ENCODE peak calls at places on chromosome 20, in six cellular contexts. Q is HCT116, U is GM12878, P is GM23338, G is HepG2, B is K562. V is an unnamed sample.

GRCh38 chr20:30599990-30600389 is 657.5 kb upstream of the DEFB115 start:
- DNase-seq in Q (no peak), U (no peak), P (no peak), G (no peak), B (no peak), V (no peak)

GRCh38 chr20:48401359-48401758 is 426.4 kb downstream of the PREX1 start:
- DNase-seq in Q (no peak), U (no peak), P (no peak), G (no peak), B (no peak), V (no peak)

GRCh38 chr20:2687514-2687913 is 5.1 kb upstream of the EBF4 start:
- DNase-seq in Q (no peak), U (no peak), P (no peak), G (no peak), B (no peak), V (no peak)

GRCh38 chr20:40970218-40970617 is 58.4 kb upstream of the TOP1 start:
- DNase-seq in Q (no peak), U (no peak), P (peak), G (no peak), B (no peak), V (no peak)

GRCh38 chr20:31278178-31278577 is 20.7 kb downstream of the DEFB115 start:
- DNase-seq in Q (no peak), U (no peak), P (no peak), G (no peak), B (no peak), V (no peak)

GRCh38 chr20:1292620-1293019 is 26.5 kb downstream of the SNPH start:
- DNase-seq in Q (no peak), U (no peak), P (no peak), G (no peak), B (no peak), V (no peak)

GRCh38 chr20:35341366-35342028 is 49.3 kb upstream of the FAM83C start:
- DNase-seq in Q (no peak), U (no peak), P (no peak), G (no peak), B (no peak), V (no peak)

GRCh38 chr20:3798405-3798768 is 2.3 kb downstream of the CDC25B start:
- DNase-seq in Q (no peak), U (no peak), P (no peak), G (no peak), B (no peak), V (no peak)

GRCh38 chr20:36217226-36217625 is 19.1 kb upstream of the AAR2 start:
- DNase-seq in Q (peak), U (no peak), P (peak), G (peak), B (peak), V (no peak)

GRCh38 chr20:1934578-1935573 is 39.7 kb downstream of the SIRPA start:
- DNase-seq in Q (no peak), U (no peak), P (no peak), G (no peak), B (no peak), V (peak)

GRCh38 chr20:35111141-35111888 is 18.7 kb upstream of the TRPC4AP start:
- DNase-seq in Q (no peak), U (no peak), P (no peak), G (no peak), B (no peak), V (no peak)

GRCh38 chr20:11766961-11767360 is 150.7 kb upstream of the BTBD3 start:
- DNase-seq in Q (no peak), U (no peak), P (peak), G (no peak), B (no peak), V (no peak)

GRCh38 chr20:16048881-16049280 is 524.4 kb downstream of the KIF16B start:
- DNase-seq in Q (no peak), U (no peak), P (no peak), G (no peak), B (no peak), V (peak)

GRCh38 chr20:24502184-24502583 is 32.8 kb downstream of the SYNDIG1 start:
- DNase-seq in Q (no peak), U (no peak), P (no peak), G (no peak), B (no peak), V (peak)

GRCh38 chr20:1013566-1014340 is 11.6 kb upstream of the RSPO4 start:
- DNase-seq in Q (no peak), U (no peak), P (no peak), G (no peak), B (no peak), V (no peak)

GRCh38 chr20:13839421-13840092 is 54.7 kb downstream of the NDUFAF5 start:
- DNase-seq in Q (no peak), U (no peak), P (no peak), G (no peak), B (no peak), V (no peak)

GRCh38 chr20:399182-399707 is 8.9 kb upstream of the RBCK1 start:
- DNase-seq in Q (no peak), U (no peak), P (no peak), G (no peak), B (no peak), V (no peak)

GRCh38 chr20:1845701-1846100 is 49.5 kb upstream of the SIRPA start:
- DNase-seq in Q (no peak), U (no peak), P (no peak), G (no peak), B (no peak), V (no peak)

GRCh38 chr20:35226775-35227681 is 538 bp downstream of the MMP24 start:
- DNase-seq in Q (no peak), U (no peak), P (peak), G (peak), B (peak), V (peak)

GRCh38 chr20:14879020-14879697 is 541.7 kb upstream of the FLRT3 start:
- DNase-seq in Q (peak), U (no peak), P (no peak), G (peak), B (no peak), V (no peak)

GRCh38 chr20:13322621-13323020 is 101.5 kb downstream of the ISM1 start:
- DNase-seq in Q (no peak), U (no peak), P (no peak), G (peak), B (no peak), V (no peak)

GRCh38 chr20:7841967-7842301 is 98.3 kb downstream of the HAO1 start:
- DNase-seq in Q (no peak), U (no peak), P (no peak), G (no peak), B (no peak), V (no peak)

GRCh38 chr20:44023515-44024371 is 109.1 kb downstream of the TOX2 start:
- DNase-seq in Q (no peak), U (no peak), P (no peak), G (no peak), B (no peak), V (no peak)

GRCh38 chr20:18397090-18397489 is 69.7 kb downstream of the DZANK1 start:
- DNase-seq in Q (no peak), U (no peak), P (no peak), G (no peak), B (no peak), V (no peak)

GRCh38 chr20:44736170-44737021 is 9.3 kb upstream of the KCNK15 start:
- DNase-seq in Q (peak), U (no peak), P (peak), G (peak), B (peak), V (no peak)

GRCh38 chr20:42340358-42340757 is 722.2 kb upstream of the CHD6 start:
- DNase-seq in Q (no peak), U (no peak), P (no peak), G (no peak), B (no peak), V (no peak)

GRCh38 chr20:1033751-1034419 is 31.8 kb upstream of the RSPO4 start:
- DNase-seq in Q (no peak), U (no peak), P (no peak), G (no peak), B (peak), V (no peak)

GRCh38 chr20:13492001-13492480 is 146.7 kb downstream of the TASP1 start:
- DNase-seq in Q (no peak), U (no peak), P (peak), G (no peak), B (no peak), V (no peak)

GRCh38 chr20:14407336-14407735 is 69.9 kb upstream of the FLRT3 start:
- DNase-seq in Q (no peak), U (no peak), P (no peak), G (no peak), B (no peak), V (no peak)

GRCh38 chr20:60210779-60211617 is 252.8 kb downstream of the CDH26 start:
- DNase-seq in Q (peak), U (no peak), P (peak), G (peak), B (peak), V (peak)

GRCh38 chr20:39812116-39812515 is 850.0 kb downstream of the DHX35 start:
- DNase-seq in Q (no peak), U (no peak), P (no peak), G (no peak), B (no peak), V (no peak)

GRCh38 chr20:63183422-63184146 is 32.3 kb downstream of the YTHDF1 start:
- DNase-seq in Q (peak), U (no peak), P (peak), G (peak), B (peak), V (peak)

GRCh38 chr20:45181639-45182038 is 6.9 kb downstream of the PI3 start:
- DNase-seq in Q (no peak), U (no peak), P (no peak), G (no peak), B (no peak), V (peak)

GRCh38 chr20:62699741-62700140 is 8.9 kb upstream of the NTSR1 start:
- DNase-seq in Q (no peak), U (no peak), P (no peak), G (no peak), B (no peak), V (no peak)

GRCh38 chr20:38355161-38356012 is 9.1 kb downstream of the LBP start:
- DNase-seq in Q (no peak), U (no peak), P (peak), G (no peak), B (no peak), V (no peak)

GRCh38 chr20:1427457-1428054 is 34.7 kb upstream of the FKBP1A start:
- DNase-seq in Q (no peak), U (no peak), P (peak), G (peak), B (no peak), V (peak)

GRCh38 chr20:35120012-35120701 is 27.0 kb downstream of the EDEM2 start:
- DNase-seq in Q (no peak), U (no peak), P (no peak), G (no peak), B (peak), V (no peak)

GRCh38 chr20:36062799-36063198 is 91.7 kb upstream of the EPB41L1 start:
- DNase-seq in Q (no peak), U (no peak), P (no peak), G (no peak), B (peak), V (no peak)

GRCh38 chr20:46564241-46564957 is 13.9 kb upstream of the OCSTAMP start:
- DNase-seq in Q (no peak), U (no peak), P (no peak), G (peak), B (no peak), V (no peak)

GRCh38 chr20:46563848-46564197 is 13.4 kb upstream of the OCSTAMP start:
- DNase-seq in Q (no peak), U (no peak), P (no peak), G (no peak), B (no peak), V (no peak)

GRCh38 chr20:46563170-46563847 is 12.9 kb upstream of the OCSTAMP start:
- DNase-seq in Q (no peak), U (no peak), P (peak), G (no peak), B (peak), V (no peak)

GRCh38 chr20:46562009-46562372 is 11.5 kb upstream of the OCSTAMP start:
- DNase-seq in Q (no peak), U (no peak), P (no peak), G (no peak), B (no peak), V (no peak)

GRCh38 chr20:46562373-46563169 is 12.1 kb upstream of the OCSTAMP start:
- DNase-seq in Q (peak), U (no peak), P (peak), G (peak), B (peak), V (peak)
- H2AFZ ChIP-seq in Q (peak), U (peak), P (peak), G (peak), B (peak), V (peak)

GRCh38 chr20:51142448-51142847 is 119.5 kb upstream of the KCNG1 start:
- DNase-seq in Q (no peak), U (no peak), P (no peak), G (no peak), B (no peak), V (no peak)
- TF ChIP-seq REST in Q (no peak), U (no peak), P (no peak), G (no peak), B (no peak), V (no peak)

GRCh38 chr20:58268936-58269619 is 40.4 kb upstream of the RAB22A start:
- DNase-seq in Q (no peak), U (no peak), P (no peak), G (no peak), B (no peak), V (no peak)
- H2AFZ ChIP-seq in Q (no peak), U (no peak), P (no peak), G (no peak), B (peak), V (no peak)

GRCh38 chr20:32743237-32744112 is at the start of gene COMMD7:
- DNase-seq in Q (no peak), U (peak), P (peak), G (peak), B (peak), V (peak)
- TF ChIP-seq REST in Q (no peak), U (no peak), P (no peak), G (no peak), B (no peak), V (no peak)

GRCh38 chr20:53917145-53918009 is 153.0 kb downstream of the BCAS1 start:
- DNase-seq in Q (no peak), U (peak), P (no peak), G (no peak), B (peak), V (peak)

GRCh38 chr20:53916173-53916512 is 154.3 kb downstream of the BCAS1 start:
- DNase-seq in Q (no peak), U (no peak), P (no peak), G (no peak), B (no peak), V (no peak)

GRCh38 chr20:53918949-53919361 is 151.4 kb downstream of the BCAS1 start:
- DNase-seq in Q (no peak), U (no peak), P (peak), G (no peak), B (peak), V (peak)

GRCh38 chr20:53919886-53920285 is 150.5 kb downstream of the BCAS1 start:
- DNase-seq in Q (no peak), U (no peak), P (no peak), G (no peak), B (no peak), V (no peak)

GRCh38 chr20:53918010-53918311 is 152.4 kb downstream of the BCAS1 start:
- DNase-seq in Q (no peak), U (no peak), P (no peak), G (no peak), B (no peak), V (no peak)
- H2AFZ ChIP-seq in Q (peak), U (no peak), P (no peak), G (no peak), B (peak), V (peak)

DNA sequence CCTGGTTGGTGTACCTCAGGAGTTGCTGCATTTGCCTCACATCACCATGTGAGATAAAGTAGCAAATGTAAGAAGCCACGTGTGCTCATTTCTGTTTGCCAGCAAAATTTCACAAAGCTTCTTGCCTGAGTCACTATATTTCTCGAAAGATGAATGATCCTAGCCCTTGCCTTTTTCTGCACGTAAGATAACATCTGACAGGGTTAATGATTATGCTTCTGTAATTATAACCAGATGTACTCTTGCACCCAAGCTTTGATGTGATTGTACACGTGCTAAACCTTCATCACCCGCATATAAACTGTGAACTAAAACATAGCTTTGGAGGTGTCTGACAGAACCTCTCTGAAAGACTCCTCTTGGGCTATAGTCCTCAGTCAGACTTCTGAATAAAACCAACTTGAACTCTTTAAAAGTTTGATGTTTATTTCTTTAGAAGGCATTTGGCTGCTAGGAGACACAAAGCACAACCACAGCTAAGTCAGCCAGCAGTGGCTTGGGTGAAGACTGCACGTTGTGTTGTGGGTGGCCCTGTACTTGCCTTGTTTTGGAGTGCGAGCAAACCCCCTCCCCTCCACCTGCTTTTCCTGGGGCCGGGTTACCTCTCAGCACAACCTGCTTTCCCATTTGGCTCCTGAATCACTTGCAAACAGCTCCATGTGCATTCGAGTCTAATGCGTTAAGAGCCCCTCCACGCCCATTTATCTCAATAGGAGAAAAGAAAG is 19.3 kb downstream of the PROKR2 start:
- DNase-seq in Q (no peak), U (no peak), P (peak), G (peak), B (no peak), V (peak)
- TF ChIP-seq REST in Q (no peak), U (no peak), P (no peak), G (no peak), B (no peak), V (no peak)

DNA sequence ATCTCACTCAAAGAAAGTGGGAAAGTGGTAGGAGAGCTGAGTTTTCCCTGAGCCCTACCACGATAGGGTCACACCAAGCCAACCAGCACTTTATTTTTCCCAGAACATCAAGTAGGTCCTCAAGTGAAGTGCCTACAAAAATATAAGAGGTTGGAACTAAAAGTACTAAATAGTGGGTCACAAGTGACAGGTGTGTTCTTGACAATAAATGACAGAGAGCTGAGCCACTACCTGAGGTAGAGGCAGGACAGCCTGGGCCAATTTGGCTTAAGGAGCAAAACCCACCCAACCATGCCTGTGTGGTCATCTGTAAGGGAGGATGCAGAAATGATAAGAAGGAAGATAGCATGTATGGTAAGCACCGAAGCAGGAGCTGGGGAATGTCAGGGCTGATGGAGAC is 154.8 kb upstream of the SSTR4 start:
- DNase-seq in Q (no peak), U (no peak), P (no peak), G (no peak), B (no peak), V (no peak)
- H2AFZ ChIP-seq in Q (no peak), U (no peak), P (no peak), G (no peak), B (no peak), V (no peak)

V was measured in SK-N-SH.